ENCODE peak calls at places on chromosomes 12 and 14, in eight cellular contexts. One of them, this sample, is unnamed.

GRCh38 chr14:84197704-84198103 is 1332.2 kb upstream of the FLRT2 start:
- DNase-seq in sigmoid colon: no peak
- DNase-seq in RWPE1: no peak
- DNase-seq in CD8-positive, alpha-beta memory T cell: no peak
- DNase-seq in ovary: no peak
- DNase-seq in heart right ventricle: no peak
- DNase-seq in left ventricle myocardium inferior: no peak
- DNase-seq in AG04450: no peak
- DNase-seq in this sample: no peak

GRCh38 chr12:83378186-83378727 is 691.6 kb downstream of the TMTC2 start:
- DNase-seq in left ventricle myocardium inferior: no peak
- DNase-seq in CD8-positive, alpha-beta memory T cell: no peak
- DNase-seq in RWPE1: no peak
- DNase-seq in AG04450: no peak
- DNase-seq in sigmoid colon: no peak
- DNase-seq in heart right ventricle: no peak
- DNase-seq in ovary: no peak
- DNase-seq in this sample: no peak

GRCh38 chr12:18382486-18382885 is 121.2 kb downstream of the PIK3C2G start:
- DNase-seq in ovary: no peak
- DNase-seq in sigmoid colon: no peak
- DNase-seq in RWPE1: no peak
- DNase-seq in AG04450: peak
- DNase-seq in left ventricle myocardium inferior: no peak
- DNase-seq in CD8-positive, alpha-beta memory T cell: no peak
- DNase-seq in heart right ventricle: no peak
- DNase-seq in this sample: no peak

GRCh38 chr14:59244581-59244980 is 56.1 kb downstream of the DAAM1 start:
- DNase-seq in AG04450: no peak
- DNase-seq in sigmoid colon: no peak
- DNase-seq in ovary: no peak
- DNase-seq in RWPE1: no peak
- DNase-seq in heart right ventricle: no peak
- DNase-seq in left ventricle myocardium inferior: no peak
- DNase-seq in CD8-positive, alpha-beta memory T cell: no peak
- DNase-seq in this sample: no peak

GRCh38 chr12:24933694-24934407 is 15.1 kb downstream of the BCAT1 start:
- DNase-seq in ovary: no peak
- DNase-seq in RWPE1: no peak
- DNase-seq in sigmoid colon: no peak
- DNase-seq in AG04450: no peak
- DNase-seq in CD8-positive, alpha-beta memory T cell: no peak
- DNase-seq in heart right ventricle: no peak
- DNase-seq in left ventricle myocardium inferior: no peak
- DNase-seq in this sample: no peak

GRCh38 chr14:32802295-32802694 is 136.4 kb upstream of the NPAS3 start:
- DNase-seq in RWPE1: no peak
- DNase-seq in CD8-positive, alpha-beta memory T cell: no peak
- DNase-seq in ovary: no peak
- DNase-seq in sigmoid colon: no peak
- DNase-seq in AG04450: no peak
- DNase-seq in heart right ventricle: no peak
- DNase-seq in left ventricle myocardium inferior: no peak
- DNase-seq in this sample: no peak

GRCh38 chr14:24852312-24853060 is 197.5 kb downstream of the STXBP6 start:
- DNase-seq in AG04450: no peak
- DNase-seq in RWPE1: no peak
- DNase-seq in ovary: no peak
- DNase-seq in CD8-positive, alpha-beta memory T cell: no peak
- DNase-seq in sigmoid colon: no peak
- DNase-seq in left ventricle myocardium inferior: no peak
- DNase-seq in heart right ventricle: no peak
- DNase-seq in this sample: no peak

GRCh38 chr12:132710422-132711168 is at the start of gene PGAM5:
- DNase-seq in CD8-positive, alpha-beta memory T cell: peak
- DNase-seq in heart right ventricle: peak
- DNase-seq in left ventricle myocardium inferior: peak
- DNase-seq in ovary: peak
- DNase-seq in RWPE1: peak
- DNase-seq in AG04450: peak
- DNase-seq in sigmoid colon: peak
- DNase-seq in this sample: peak

GRCh38 chr12:16349132-16349463 is 1.7 kb downstream of the MGST1 start:
- DNase-seq in ovary: no peak
- DNase-seq in left ventricle myocardium inferior: peak
- DNase-seq in AG04450: peak
- DNase-seq in CD8-positive, alpha-beta memory T cell: no peak
- DNase-seq in heart right ventricle: peak
- DNase-seq in sigmoid colon: peak
- DNase-seq in RWPE1: peak
- DNase-seq in this sample: peak

GRCh38 chr12:7864751-7865150 is 8.0 kb downstream of the SLC2A14 start:
- DNase-seq in ovary: no peak
- DNase-seq in RWPE1: no peak
- DNase-seq in CD8-positive, alpha-beta memory T cell: no peak
- DNase-seq in left ventricle myocardium inferior: no peak
- DNase-seq in heart right ventricle: no peak
- DNase-seq in AG04450: no peak
- DNase-seq in sigmoid colon: no peak
- DNase-seq in this sample: no peak

GRCh38 chr12:26117321-26117720 is 7.5 kb downstream of the BHLHE41 start:
- DNase-seq in RWPE1: no peak
- DNase-seq in sigmoid colon: no peak
- DNase-seq in CD8-positive, alpha-beta memory T cell: no peak
- DNase-seq in ovary: no peak
- DNase-seq in left ventricle myocardium inferior: no peak
- DNase-seq in AG04450: no peak
- DNase-seq in heart right ventricle: no peak
- DNase-seq in this sample: no peak

GRCh38 chr12:26940820-26941219 is 2.5 kb downstream of the FGFR1OP2 start:
- DNase-seq in ovary: no peak
- DNase-seq in heart right ventricle: no peak
- DNase-seq in CD8-positive, alpha-beta memory T cell: peak
- DNase-seq in sigmoid colon: no peak
- DNase-seq in left ventricle myocardium inferior: no peak
- DNase-seq in AG04450: no peak
- DNase-seq in RWPE1: no peak
- DNase-seq in this sample: no peak

GRCh38 chr12:79691299-79692248 is 810 bp upstream of the PAWR start:
- DNase-seq in RWPE1: peak
- DNase-seq in left ventricle myocardium inferior: no peak
- DNase-seq in AG04450: peak
- DNase-seq in sigmoid colon: no peak
- DNase-seq in ovary: no peak
- DNase-seq in heart right ventricle: no peak
- DNase-seq in CD8-positive, alpha-beta memory T cell: no peak
- DNase-seq in this sample: no peak

GRCh38 chr14:94989946-94990345 is 167.4 kb downstream of the DICER1 start:
- DNase-seq in ovary: no peak
- DNase-seq in CD8-positive, alpha-beta memory T cell: no peak
- DNase-seq in heart right ventricle: no peak
- DNase-seq in RWPE1: no peak
- DNase-seq in sigmoid colon: no peak
- DNase-seq in AG04450: no peak
- DNase-seq in left ventricle myocardium inferior: no peak
- DNase-seq in this sample: no peak

GRCh38 chr12:4562034-4562657 is at the start of gene DYRK4:
- DNase-seq in sigmoid colon: peak
- DNase-seq in ovary: peak
- DNase-seq in RWPE1: peak
- DNase-seq in heart right ventricle: peak
- DNase-seq in AG04450: peak
- DNase-seq in CD8-positive, alpha-beta memory T cell: no peak
- DNase-seq in left ventricle myocardium inferior: peak
- DNase-seq in this sample: peak

DNA sequence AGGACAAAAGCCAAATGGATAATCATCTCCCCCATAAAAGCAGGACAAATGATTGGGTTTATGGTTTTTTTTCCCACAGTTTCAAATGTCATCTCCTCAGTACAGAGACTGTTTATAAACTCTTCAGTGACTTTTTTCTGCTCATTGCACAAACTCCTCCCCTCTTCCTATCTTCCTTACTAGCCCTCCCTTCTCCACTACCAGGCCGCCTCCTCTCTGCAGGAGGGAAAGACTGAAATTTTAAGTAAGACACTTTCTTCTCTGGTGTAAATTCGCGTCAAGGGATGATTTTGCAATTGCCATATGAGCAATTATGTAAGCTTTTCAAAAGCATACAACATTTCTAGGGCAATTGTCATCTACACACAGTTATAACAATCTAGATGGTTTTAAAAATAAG is 37.0 kb downstream of the BTG1 start:
- DNase-seq in heart right ventricle: no peak
- DNase-seq in CD8-positive, alpha-beta memory T cell: no peak
- DNase-seq in RWPE1: no peak
- DNase-seq in sigmoid colon: peak
- DNase-seq in ovary: no peak
- DNase-seq in AG04450: peak
- DNase-seq in left ventricle myocardium inferior: no peak
- DNase-seq in this sample: no peak
- H3K27ac ChIP-seq in heart right ventricle: no peak
- H3K27ac ChIP-seq in CD8-positive, alpha-beta memory T cell: no peak
- H3K27ac ChIP-seq in RWPE1: no peak
- H3K27ac ChIP-seq in sigmoid colon: no peak
- H3K27ac ChIP-seq in ovary: no peak
- H3K27ac ChIP-seq in AG04450: no peak
- H3K27ac ChIP-seq in left ventricle myocardium inferior: no peak
- H3K27ac ChIP-seq in this sample: no peak

GRCh38 chr14:103134919-103135318 is 11.7 kb downstream of the TNFAIP2 start:
- DNase-seq in left ventricle myocardium inferior: peak
- DNase-seq in ovary: no peak
- DNase-seq in CD8-positive, alpha-beta memory T cell: no peak
- DNase-seq in AG04450: no peak
- DNase-seq in RWPE1: no peak
- DNase-seq in sigmoid colon: no peak
- DNase-seq in heart right ventricle: no peak
- DNase-seq in this sample: no peak

GRCh38 chr14:103135333-103136075 is 12.2 kb downstream of the TNFAIP2 start:
- DNase-seq in heart right ventricle: no peak
- DNase-seq in RWPE1: no peak
- DNase-seq in CD8-positive, alpha-beta memory T cell: no peak
- DNase-seq in left ventricle myocardium inferior: peak
- DNase-seq in ovary: no peak
- DNase-seq in sigmoid colon: no peak
- DNase-seq in AG04450: no peak
- DNase-seq in this sample: no peak

GRCh38 chr14:103136076-103136340 is 12.7 kb downstream of the TNFAIP2 start:
- DNase-seq in heart right ventricle: no peak
- DNase-seq in sigmoid colon: no peak
- DNase-seq in ovary: no peak
- DNase-seq in left ventricle myocardium inferior: no peak
- DNase-seq in RWPE1: no peak
- DNase-seq in CD8-positive, alpha-beta memory T cell: no peak
- DNase-seq in AG04450: no peak
- DNase-seq in this sample: no peak

GRCh38 chr14:103137721-103138482 is 14.6 kb downstream of the TNFAIP2 start:
- DNase-seq in left ventricle myocardium inferior: no peak
- DNase-seq in AG04450: no peak
- DNase-seq in heart right ventricle: no peak
- DNase-seq in CD8-positive, alpha-beta memory T cell: no peak
- DNase-seq in ovary: no peak
- DNase-seq in RWPE1: no peak
- DNase-seq in sigmoid colon: no peak
- DNase-seq in this sample: no peak

DNA sequence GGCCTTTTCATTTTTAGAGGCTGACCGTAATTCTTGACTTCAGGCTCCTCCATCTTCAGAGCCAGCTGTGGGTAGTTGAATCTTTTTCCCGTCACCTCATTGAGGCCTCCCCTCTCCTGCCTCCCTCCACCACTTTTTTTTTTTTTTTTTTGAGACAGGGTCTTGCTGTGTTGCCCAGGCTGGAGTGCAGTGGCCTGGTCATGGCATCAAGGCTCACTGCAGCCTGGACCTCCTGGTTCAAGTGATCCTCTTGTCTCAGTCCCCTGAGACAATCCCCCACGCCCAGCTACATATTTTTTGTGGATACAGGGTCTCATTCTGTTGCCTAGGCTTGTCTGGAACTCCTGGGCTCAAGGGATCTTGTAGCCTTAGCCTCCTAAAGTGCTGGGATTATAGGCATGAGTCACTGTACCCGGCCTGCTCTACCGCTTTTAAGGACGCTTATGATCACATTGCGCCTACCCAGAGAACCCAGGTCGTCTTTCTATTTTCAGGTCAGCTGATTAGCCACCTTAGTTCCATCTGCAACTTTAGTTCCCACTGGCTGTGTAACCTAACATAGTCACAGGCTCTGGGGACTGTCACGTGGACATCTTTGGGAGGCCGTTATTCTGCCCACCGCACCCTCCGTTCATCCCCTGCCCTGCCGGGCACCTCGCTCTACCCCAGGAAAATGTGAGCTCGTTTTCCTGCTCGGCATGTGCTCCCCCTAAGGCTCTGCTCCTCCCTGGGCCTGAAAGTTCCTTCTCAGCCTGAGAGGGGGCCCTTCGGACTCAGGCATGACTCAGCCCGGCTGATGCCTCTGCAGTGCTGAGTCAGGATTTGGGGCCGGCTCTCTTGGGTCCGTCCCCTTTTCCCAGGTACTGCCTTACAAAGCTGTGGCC is 13.4 kb downstream of the TNFAIP2 start:
- DNase-seq in sigmoid colon: peak
- DNase-seq in left ventricle myocardium inferior: no peak
- DNase-seq in CD8-positive, alpha-beta memory T cell: no peak
- DNase-seq in ovary: peak
- DNase-seq in RWPE1: peak
- DNase-seq in heart right ventricle: no peak
- DNase-seq in AG04450: no peak
- DNase-seq in this sample: no peak
- H3K27ac ChIP-seq in sigmoid colon: peak
- H3K27ac ChIP-seq in left ventricle myocardium inferior: peak
- H3K27ac ChIP-seq in CD8-positive, alpha-beta memory T cell: peak
- H3K27ac ChIP-seq in ovary: no peak
- H3K27ac ChIP-seq in RWPE1: peak
- H3K27ac ChIP-seq in heart right ventricle: no peak
- H3K27ac ChIP-seq in AG04450: peak
- H3K27ac ChIP-seq in this sample: no peak

DNA sequence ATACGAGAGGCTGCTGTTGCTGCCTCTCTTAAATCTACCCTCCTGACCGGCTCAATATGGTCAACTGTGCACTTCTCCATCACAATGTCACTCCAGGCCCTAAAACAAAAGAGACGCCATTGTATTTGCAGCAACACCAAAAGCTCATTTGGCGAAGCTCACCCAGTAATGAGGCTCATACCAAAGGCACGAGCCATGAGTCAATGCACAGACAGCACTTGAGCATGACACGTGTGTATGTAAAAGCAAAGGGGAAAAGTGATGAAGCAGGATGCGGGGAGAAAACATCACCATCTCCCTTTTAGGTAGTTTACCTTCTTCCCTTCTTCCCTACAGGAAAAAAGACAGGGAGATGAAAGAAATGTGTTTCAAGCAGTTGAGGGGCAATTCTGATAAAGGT is 150.3 kb downstream of the FOXN3 start:
- DNase-seq in AG04450: no peak
- DNase-seq in ovary: no peak
- DNase-seq in CD8-positive, alpha-beta memory T cell: no peak
- DNase-seq in sigmoid colon: no peak
- DNase-seq in RWPE1: no peak
- DNase-seq in heart right ventricle: no peak
- DNase-seq in left ventricle myocardium inferior: no peak
- DNase-seq in this sample: no peak
- H3K27ac ChIP-seq in AG04450: no peak
- H3K27ac ChIP-seq in ovary: no peak
- H3K27ac ChIP-seq in CD8-positive, alpha-beta memory T cell: no peak
- H3K27ac ChIP-seq in sigmoid colon: no peak
- H3K27ac ChIP-seq in RWPE1: no peak
- H3K27ac ChIP-seq in heart right ventricle: no peak
- H3K27ac ChIP-seq in left ventricle myocardium inferior: no peak
- H3K27ac ChIP-seq in this sample: no peak

GRCh38 chr12:109815874-109816617 is 17.2 kb downstream of the TRPV4 start:
- DNase-seq in heart right ventricle: no peak
- DNase-seq in RWPE1: no peak
- DNase-seq in CD8-positive, alpha-beta memory T cell: no peak
- DNase-seq in sigmoid colon: no peak
- DNase-seq in AG04450: no peak
- DNase-seq in left ventricle myocardium inferior: no peak
- DNase-seq in ovary: no peak
- DNase-seq in this sample: no peak
- H3K27ac ChIP-seq in heart right ventricle: no peak
- H3K27ac ChIP-seq in RWPE1: no peak
- H3K27ac ChIP-seq in CD8-positive, alpha-beta memory T cell: no peak
- H3K27ac ChIP-seq in sigmoid colon: no peak
- H3K27ac ChIP-seq in AG04450: no peak
- H3K27ac ChIP-seq in left ventricle myocardium inferior: no peak
- H3K27ac ChIP-seq in ovary: no peak
- H3K27ac ChIP-seq in this sample: no peak

This sample was measured in lung.